ENCODE peak calls at places on chromosomes 2 and 18, in ten cellular contexts. U is mucosa of descending colon; J is activated CD8-positive, alpha-beta memory T cell treated with anti-CD3 and anti-CD28 coated beads for 48 hours; O is CD4-positive, alpha-beta memory T cell; V is Daoy; T is endodermal cell; R is stimulated activated CD8-positive, alpha-beta memory T cell treated with anti-CD3 and anti-CD28 coated beads, Interleukin-2, amount 100 ng/mL, for 48 hours; H is left lung; X is stimulated activated CD4-positive, alpha-beta T cell treated with anti-CD3 and anti-CD28 coated beads, Interleukin-12 subunit alpha, Interleukin-12 subunit beta, amount 100 ng/mL, for 48 hours; E is cerebellum. P is an unnamed sample.

GRCh38 chr2:40127890-40128548 is 323.9 kb downstream of the SLC8A1 start:
- DNase-seq in E (no peak), T (no peak), R (no peak), H (no peak), U (no peak), O (no peak), X (no peak), V (peak), J (no peak), P (no peak)

GRCh38 chr2:20582600-20583221 is 68.2 kb downstream of the HS1BP3 start:
- DNase-seq in V (no peak), J (no peak), R (no peak), H (no peak), O (no peak), E (no peak), T (no peak), X (no peak), U (no peak), P (no peak)

GRCh38 chr2:57333221-57333620 is 713.4 kb upstream of the VRK2 start:
- DNase-seq in V (no peak), E (no peak), H (no peak), R (no peak), U (no peak), X (no peak), J (no peak), O (no peak), T (no peak), P (no peak)

GRCh38 chr2:170812716-170813585 is 3.7 kb upstream of the GAD1 start:
- DNase-seq in H (no peak), U (no peak), R (no peak), X (no peak), E (peak), T (peak), O (no peak), V (peak), J (no peak), P (no peak)

GRCh38 chr2:23541453-23542334 is 156.7 kb downstream of the KLHL29 start:
- DNase-seq in X (no peak), E (no peak), T (no peak), H (no peak), O (no peak), R (no peak), J (no peak), U (no peak), V (peak), P (no peak)

GRCh38 chr2:4012197-4012596 is 308.8 kb downstream of the DCDC2C start:
- DNase-seq in O (no peak), U (no peak), X (no peak), E (no peak), V (no peak), T (no peak), R (no peak), J (no peak), H (no peak), P (no peak)

GRCh38 chr2:239472220-239472775 is 71.5 kb upstream of the HDAC4 start:
- DNase-seq in E (no peak), U (no peak), J (no peak), X (no peak), H (peak), O (no peak), R (no peak), V (no peak), T (peak), P (no peak)

GRCh38 chr18:22871809-22872525 is 61.2 kb upstream of the RBBP8 start:
- DNase-seq in U (no peak), H (no peak), T (peak), J (no peak), V (peak), O (no peak), X (no peak), R (no peak), E (no peak), P (no peak)

GRCh38 chr2:128560718-128561117 is 242.1 kb upstream of the HS6ST1 start:
- DNase-seq in H (no peak), V (no peak), T (no peak), R (no peak), E (no peak), O (no peak), U (no peak), J (no peak), X (no peak), P (no peak)

GRCh38 chr18:46406539-46406932 is 250.5 kb downstream of the LOXHD1 start:
- DNase-seq in E (no peak), V (no peak), U (no peak), R (no peak), H (no peak), J (no peak), X (no peak), T (no peak), O (no peak), P (no peak)

GRCh38 chr2:199261221-199261620 is 196.5 kb downstream of the SATB2 start:
- DNase-seq in J (no peak), T (no peak), U (no peak), H (no peak), O (no peak), R (no peak), E (no peak), V (peak), X (no peak), P (no peak)

GRCh38 chr2:204298426-204298825 is 246.8 kb upstream of the PARD3B start:
- DNase-seq in H (no peak), J (no peak), R (no peak), T (no peak), U (no peak), X (no peak), V (no peak), O (no peak), E (no peak), P (no peak)

GRCh38 chr2:231362785-231363184 is 32.7 kb upstream of the B3GNT7 start:
- DNase-seq in O (no peak), U (no peak), H (no peak), E (no peak), R (no peak), T (peak), V (no peak), J (no peak), X (no peak), P (no peak)

GRCh38 chr18:61949946-61950345 is 57.1 kb upstream of the RNF152 start:
- DNase-seq in R (no peak), H (no peak), V (peak), T (no peak), O (no peak), X (no peak), J (no peak), U (no peak), E (peak), P (no peak)

GRCh38 chr18:50080932-50081560 is 113.9 kb downstream of the MYO5B start:
- DNase-seq in U (no peak), H (no peak), J (no peak), V (peak), R (no peak), O (no peak), E (no peak), T (peak), X (no peak), P (no peak)

GRCh38 chr18:79503406-79503805 is 107.7 kb downstream of the NFATC1 start:
- DNase-seq in T (peak), E (no peak), V (no peak), X (no peak), H (peak), U (peak), R (no peak), J (no peak), O (no peak), P (no peak)

GRCh38 chr18:75070235-75070624 is 138.7 kb downstream of the PTGR3 start:
- DNase-seq in E (no peak), T (peak), J (no peak), V (no peak), X (no peak), U (no peak), O (no peak), R (no peak), H (no peak), P (no peak)

GRCh38 chr18:47118986-47119385 is 31.3 kb downstream of the HDHD2 start:
- DNase-seq in O (no peak), U (no peak), E (no peak), H (no peak), T (no peak), V (no peak), X (no peak), R (no peak), J (no peak), P (no peak)

GRCh38 chr2:9771481-9772017 is 71.7 kb upstream of the TAF1B start:
- DNase-seq in O (no peak), V (peak), J (no peak), U (no peak), R (no peak), H (no peak), X (no peak), T (peak), E (peak), P (no peak)

GRCh38 chr2:208098267-208098666 is 26.1 kb downstream of the CRYGD start:
- DNase-seq in O (no peak), E (no peak), R (no peak), T (no peak), U (no peak), X (no peak), V (no peak), J (no peak), H (no peak), P (no peak)

GRCh38 chr2:96175951-96176350 is 30.7 kb upstream of the DUSP2 start:
- DNase-seq in J (no peak), V (no peak), U (no peak), H (no peak), X (no peak), O (no peak), T (no peak), R (no peak), E (no peak), P (no peak)

GRCh38 chr2:160377204-160377995 is 116.2 kb downstream of the RBMS1 start:
- DNase-seq in U (no peak), O (no peak), X (no peak), J (no peak), R (no peak), T (peak), V (no peak), H (no peak), E (no peak), P (no peak)

GRCh38 chr18:21110667-21111350 is 804 bp downstream of the ROCK1 start:
- DNase-seq in O (peak), H (peak), X (peak), U (peak), V (peak), E (peak), T (peak), J (peak), R (peak), P (peak)

P was measured in stomach.